ENCODE peak calls at places on chromosomes 11 and 22, in five cellular contexts. C is small intestine, O is progenitor cell of endocrine pancreas, V is breast epithelium, X is Calu3. Q is an unnamed sample.

GRCh38 chr11:84249344-84250135 is 963.4 kb upstream of the CCDC90B start:
- DNase-seq in X (no peak), V (no peak), C (no peak), O (no peak), Q (no peak)

GRCh38 chr11:1556278-1557167 is 15.5 kb downstream of the DUSP8 start:
- DNase-seq in V (no peak), C (no peak), X (no peak), O (no peak), Q (no peak)

GRCh38 chr11:70367071-70367470 is 31.3 kb upstream of the CTTN start:
- DNase-seq in X (no peak), V (peak; percentile 11), C (no peak), O (no peak), Q (no peak)

GRCh38 chr11:122229078-122229477 is 113.1 kb upstream of the BLID start:
- DNase-seq in X (no peak), O (no peak), C (no peak), V (no peak), Q (no peak)

GRCh38 chr11:72040497-72041363 is 39.6 kb downstream of the NUMA1 start:
- DNase-seq in C (peak; percentile 92), O (peak; percentile 48), X (peak; percentile 86), V (peak; percentile 95), Q (peak; percentile 95)

GRCh38 chr22:40323681-40324083 is 22.6 kb upstream of the ADSL start:
- DNase-seq in C (no peak), O (no peak), V (no peak), X (no peak), Q (no peak)

GRCh38 chr11:58494096-58494495 is 13.8 kb downstream of the OR5B21 start:
- DNase-seq in X (no peak), O (no peak), V (no peak), C (no peak), Q (no peak)

GRCh38 chr11:19683141-19683805 is 29.4 kb upstream of the NAV2 start:
- DNase-seq in X (no peak), V (peak; percentile 71), O (no peak), C (no peak), Q (peak; percentile 16)

GRCh38 chr11:37449146-37449545 is 851.1 kb upstream of the RAG2 start:
- DNase-seq in O (no peak), V (no peak), X (peak; percentile 26), C (peak; percentile 66), Q (no peak)

GRCh38 chr11:37804666-37805065 is 1206.6 kb upstream of the RAG2 start:
- DNase-seq in V (no peak), C (no peak), X (no peak), O (no peak), Q (no peak)

GRCh38 chr11:45400594-45400993 is 114.5 kb upstream of the SYT13 start:
- DNase-seq in C (no peak), V (no peak), X (no peak), O (no peak), Q (no peak)

GRCh38 chr11:43852057-43852636 is 28.5 kb upstream of the ALKBH3 start:
- DNase-seq in X (peak; percentile 62), O (peak; percentile 47), C (peak; percentile 56), V (no peak), Q (peak; percentile 34)

GRCh38 chr11:33942954-33943353 is 51.1 kb upstream of the LMO2 start:
- DNase-seq in V (no peak), X (no peak), O (no peak), C (no peak), Q (no peak)

GRCh38 chr11:75588067-75588481 is 26.0 kb downstream of the SERPINH1 start:
- DNase-seq in O (no peak), X (peak; percentile 62), C (peak; percentile 93), V (no peak), Q (no peak)

GRCh38 chr11:119602745-119603373 is 126.1 kb downstream of the NECTIN1 start:
- DNase-seq in C (no peak), V (no peak), O (no peak), X (no peak), Q (no peak)

GRCh38 chr22:26169312-26170111 is at the start of gene SEZ6L:
- DNase-seq in C (no peak), O (peak; percentile 31), V (no peak), X (no peak), Q (no peak)

GRCh38 chr11:11540157-11540556 is 81.6 kb downstream of the GALNT18 start:
- DNase-seq in X (no peak), V (no peak), O (no peak), C (no peak), Q (no peak)

GRCh38 chr22:19111584-19111983 is 10.6 kb downstream of the DGCR2 start:
- DNase-seq in V (no peak), X (no peak), O (no peak), C (no peak), Q (no peak)

GRCh38 chr11:57904369-57904768 is 119.3 kb upstream of the OR9Q1 start:
- DNase-seq in V (no peak), C (no peak), O (no peak), X (peak; percentile 15), Q (no peak)

GRCh38 chr11:65417702-65418430 is 4.7 kb upstream of the NEAT1 start:
- DNase-seq in C (no peak), V (no peak), O (no peak), X (no peak), Q (peak; percentile 63)

GRCh38 chr11:122167100-122167499 is 51.1 kb upstream of the BLID start:
- DNase-seq in O (no peak), V (no peak), X (no peak), C (no peak), Q (no peak)

GRCh38 chr22:49549256-49549655 is 278.4 kb downstream of the BRD1 start:
- DNase-seq in O (no peak), C (no peak), X (no peak), V (no peak), Q (no peak)

GRCh38 chr11:22928207-22928917 is 68.1 kb upstream of the CCDC179 start:
- DNase-seq in V (no peak), X (no peak), C (no peak), O (no peak), Q (no peak)

GRCh38 chr11:43904737-43905515 is 24.3 kb downstream of the ALKBH3 start:
- DNase-seq in X (no peak), V (no peak), O (no peak), C (no peak), Q (no peak)

GRCh38 chr22:30691204-30691603 is 3.5 kb upstream of the OSBP2 start:
- DNase-seq in O (no peak), X (no peak), C (no peak), V (no peak), Q (no peak)

GRCh38 chr11:86134580-86135318 is 65.9 kb upstream of the PICALM start:
- DNase-seq in V (no peak), X (no peak), O (no peak), C (peak; percentile 92), Q (no peak)

GRCh38 chr11:82791779-82792178 is 58.1 kb upstream of the FAM181B start:
- DNase-seq in V (no peak), C (no peak), O (no peak), X (no peak), Q (no peak)

GRCh38 chr22:28799834-28800307 is 498 bp downstream of the XBP1 start:
- DNase-seq in X (peak; percentile 72), V (peak; percentile 40), O (peak; percentile 11), C (peak; percentile 63), Q (peak; percentile 73)

GRCh38 chr22:39690901-39691620 is 120.5 kb downstream of the CACNA1I start:
- DNase-seq in X (no peak), C (no peak), O (no peak), V (no peak), Q (no peak)

GRCh38 chr11:124837491-124837856 is 27.8 kb upstream of the ROBO3 start:
- DNase-seq in V (no peak), O (no peak), C (peak; percentile 31), X (peak; percentile 21), Q (no peak)

GRCh38 chr11:113591122-113591521 is 115.0 kb downstream of the TMPRSS5 start:
- DNase-seq in V (no peak), X (no peak), C (no peak), O (no peak), Q (no peak)

GRCh38 chr22:17472886-17473285 is 90.4 kb upstream of the SLC25A18 start:
- DNase-seq in O (no peak), C (no peak), V (no peak), X (no peak), Q (no peak)